ENCODE peak calls at places on chromosomes 3 and 15, in four cellular contexts. I is IMR-90, P is HCT116, A is A549. Y is an unnamed sample.

GRCh38 chr3:79767194-79767952 is 425 bp downstream of the ROBO1 start:
- DNase-seq in I (no peak), P (no peak), A (no peak), Y (peak)

GRCh38 chr15:35622641-35623340 is 76.8 kb upstream of the DPH6 start:
- DNase-seq in I (no peak), P (no peak), A (no peak), Y (no peak)

GRCh38 chr15:92817339-92817886 is 82.7 kb upstream of the CHD2 start:
- DNase-seq in I (no peak), P (no peak), A (no peak), Y (no peak)

GRCh38 chr3:126130981-126131750 is 47.2 kb upstream of the SLC41A3 start:
- DNase-seq in I (no peak), P (no peak), A (no peak), Y (no peak)

GRCh38 chr3:11060500-11061251 is 68.1 kb downstream of the SLC6A1 start:
- DNase-seq in I (peak), P (peak), A (peak), Y (peak)

GRCh38 chr3:50125541-50126286 is 29.4 kb upstream of the SEMA3F start:
- DNase-seq in I (no peak), P (no peak), A (no peak), Y (peak)

GRCh38 chr3:177300039-177300833 is 103.0 kb upstream of the TBL1XR1 start:
- DNase-seq in I (peak), P (no peak), A (peak), Y (no peak)

GRCh38 chr15:100918034-100918689 is 995 bp upstream of the LRRK1 start:
- DNase-seq in I (peak), P (peak), A (peak), Y (no peak)

GRCh38 chr3:10189557-10190374 is 25.0 kb downstream of the IRAK2 start:
- DNase-seq in I (peak), P (no peak), A (peak), Y (no peak)

GRCh38 chr3:112984485-112984884 is 6.3 kb upstream of the GTPBP8 start:
- DNase-seq in I (peak), P (no peak), A (no peak), Y (no peak)

GRCh38 chr3:138365991-138366759 is 17.8 kb downstream of the MRAS start:
- DNase-seq in I (no peak), P (no peak), A (no peak), Y (no peak)

GRCh38 chr3:170419301-170420087 is 826 bp downstream of the CLDN11 start:
- DNase-seq in I (peak), P (no peak), A (no peak), Y (peak)

GRCh38 chr3:82145742-82146141 is 384.3 kb upstream of the GBE1 start:
- DNase-seq in I (no peak), P (no peak), A (no peak), Y (no peak)

GRCh38 chr3:184417619-184418327 is 37.9 kb downstream of the CHRD start:
- DNase-seq in I (peak), P (peak), A (peak), Y (peak)

GRCh38 chr3:149085828-149086231 is 503 bp downstream of the HLTF start:
- DNase-seq in I (peak), P (no peak), A (peak), Y (peak)

GRCh38 chr3:8618950-8619349 is 25.6 kb downstream of the SSUH2 start:
- DNase-seq in I (no peak), P (no peak), A (no peak), Y (no peak)

GRCh38 chr3:139299261-139300132 is 44.3 kb upstream of the MRPS22 start:
- DNase-seq in I (peak), P (peak), A (peak), Y (no peak)

GRCh38 chr3:61699622-61700021 is 138.3 kb downstream of the PTPRG start:
- DNase-seq in I (no peak), P (no peak), A (no peak), Y (peak)

GRCh38 chr3:35733276-35733675 is 94.0 kb downstream of the ARPP21 start:
- DNase-seq in I (no peak), P (no peak), A (no peak), Y (no peak)
- TF ChIP-seq CEBPB in I (no peak), P (no peak), A (no peak), Y (no peak)

GRCh38 chr15:69719527-69719926 is 266.9 kb downstream of the RPLP1 start:
- DNase-seq in I (no peak), P (no peak), A (no peak), Y (no peak)
- TF ChIP-seq CEBPB in I (no peak), P (no peak), A (no peak), Y (no peak)

DNA sequence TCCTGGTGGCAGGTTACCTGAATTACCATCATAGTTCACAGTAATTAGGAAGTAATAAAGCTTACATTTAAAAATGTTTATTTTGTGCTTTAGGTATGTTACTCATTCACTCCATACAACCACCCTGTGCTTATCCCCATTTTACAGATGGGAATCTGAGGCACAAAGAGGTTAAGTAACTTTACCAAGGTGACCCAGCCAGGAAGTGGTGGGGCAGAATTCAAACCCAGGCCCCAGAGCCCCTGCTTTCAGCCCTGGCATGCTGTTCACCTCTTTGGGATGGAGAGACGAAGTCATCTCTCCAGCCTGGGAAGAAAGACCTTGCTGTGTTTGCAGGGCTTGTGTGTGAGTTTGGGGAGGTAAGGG is 285.6 kb upstream of the TPM1 start:
- DNase-seq in I (no peak), P (no peak), A (no peak), Y (no peak)
- TF ChIP-seq CEBPB in I (no peak), P (no peak), A (no peak), Y (no peak)

GRCh38 chr15:45734244-45734643 is 99.4 kb downstream of the SQOR start:
- DNase-seq in I (no peak), P (no peak), A (no peak), Y (no peak)
- TF ChIP-seq CEBPB in I (no peak), P (no peak), A (no peak), Y (no peak)